ENCODE peak calls at places on chromosome 1, in ten cellular contexts. I is HFF-Myc; D is IMR-90; L is cardiac fibroblast; B is mucosa of descending colon; Z is CD8-positive, alpha-beta T cell; U is foreskin fibroblast; T is K562; S is psoas muscle; K is AG04450. H is an unnamed sample.

GRCh38 chr1:201636581-201636980 is 97.7 kb downstream of the NAV1 start:
- DNase-seq in I (no peak), D (peak; percentile 98), L (peak; percentile 65), B (no peak), Z (no peak), U (peak; percentile 98), T (no peak), S (no peak), K (peak; percentile 85), H (no peak)

GRCh38 chr1:228081578-228082259 is 789 bp upstream of the ARF1 start:
- DNase-seq in I (no peak), D (no peak), L (peak; percentile 16), B (no peak), Z (no peak), U (no peak), T (peak; percentile 87), S (peak; percentile 19), K (no peak), H (no peak)

GRCh38 chr1:22607154-22607553 is 29.3 kb upstream of the C1QA start:
- DNase-seq in I (no peak), D (no peak), L (no peak), B (no peak), Z (no peak), U (peak; percentile 26), T (peak; percentile 65), S (no peak), K (no peak), H (no peak)

GRCh38 chr1:234253732-234254131 is 119.5 kb upstream of the COA6 start:
- DNase-seq in I (no peak), D (no peak), L (no peak), B (no peak), Z (no peak), U (no peak), T (no peak), S (no peak), K (no peak), H (no peak)

GRCh38 chr1:216535059-216535458 is 111.8 kb upstream of the USH2A start:
- DNase-seq in I (no peak), D (peak; percentile 67), L (no peak), B (no peak), Z (no peak), U (peak; percentile 41), T (no peak), S (no peak), K (peak; percentile 18), H (no peak)

GRCh38 chr1:215900684-215901083 is 333.6 kb downstream of the KCTD3 start:
- DNase-seq in I (no peak), D (no peak), L (no peak), B (no peak), Z (no peak), U (no peak), T (no peak), S (no peak), K (no peak), H (no peak)

GRCh38 chr1:36457691-36458090 is 6.5 kb downstream of the MRPS15 start:
- DNase-seq in I (no peak), D (no peak), L (no peak), B (no peak), Z (no peak), U (no peak), T (no peak), S (no peak), K (no peak), H (no peak)

GRCh38 chr1:233127157-233127556 is 168.4 kb downstream of the PCNX2 start:
- DNase-seq in I (no peak), D (no peak), L (peak; percentile 47), B (no peak), Z (no peak), U (no peak), T (no peak), S (no peak), K (no peak), H (no peak)

GRCh38 chr1:8858888-8859706 is 19.4 kb downstream of the ENO1 start:
- DNase-seq in I (peak; percentile 44), D (peak; percentile 67), L (peak; percentile 76), B (peak; percentile 70), Z (peak; percentile 59), U (peak; percentile 80), T (peak; percentile 43), S (no peak), K (no peak), H (no peak)

GRCh38 chr1:184769241-184769640 is 14.6 kb upstream of the EDEM3 start:
- DNase-seq in I (no peak), D (no peak), L (no peak), B (no peak), Z (no peak), U (no peak), T (no peak), S (no peak), K (no peak), H (no peak)

GRCh38 chr1:36175137-36176095 is 19.5 kb downstream of the MAP7D1 start:
- DNase-seq in I (no peak), D (peak; percentile 56), L (peak; percentile 80), B (no peak), Z (no peak), U (no peak), T (no peak), S (peak; percentile 64), K (no peak), H (no peak)

GRCh38 chr1:235597867-235598553 is 51.6 kb downstream of the GNG4 start:
- DNase-seq in I (peak; percentile 31), D (peak; percentile 62), L (peak; percentile 61), B (peak; percentile 19), Z (no peak), U (peak; percentile 67), T (peak; percentile 37), S (no peak), K (peak; percentile 10), H (no peak)

GRCh38 chr1:221845650-221846371 is 103.9 kb upstream of the DUSP10 start:
- DNase-seq in I (no peak), D (peak; percentile 94), L (peak; percentile 68), B (no peak), Z (no peak), U (peak; percentile 87), T (no peak), S (peak; percentile 39), K (peak; percentile 36), H (no peak)

DNA sequence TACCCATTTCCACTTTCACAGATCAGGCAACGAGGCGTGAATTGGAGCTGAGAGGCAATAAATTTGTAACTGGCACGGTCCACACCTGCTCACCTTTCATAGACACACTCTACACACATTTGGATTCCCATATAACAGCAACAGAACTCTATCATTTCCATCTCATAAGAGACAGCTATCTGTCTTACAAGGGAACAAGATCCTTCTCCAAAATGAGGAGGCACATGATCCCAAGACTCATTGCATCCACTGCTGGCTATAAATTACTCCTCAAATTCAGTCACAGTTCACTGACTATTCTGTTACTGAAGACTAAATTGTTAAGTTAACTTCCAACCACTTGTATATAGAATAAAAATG is 342.8 kb downstream of the MATN1 start:
- DNase-seq in I (no peak), D (no peak), L (no peak), B (no peak), Z (no peak), U (no peak), T (no peak), S (no peak), K (no peak), H (no peak)
- TF ChIP-seq CTCF in I (no peak), D (no peak), L (no peak), B (no peak), Z (peak; percentile 22), U (no peak), T (no peak), S (no peak), K (no peak), H (no peak)

GRCh38 chr1:244326757-244327156 is 125.0 kb downstream of the ADSS2 start:
- DNase-seq in I (no peak), D (no peak), L (no peak), B (no peak), Z (no peak), U (no peak), T (no peak), S (no peak), K (no peak), H (no peak)

GRCh38 chr1:244325056-244325764 is 126.5 kb downstream of the ADSS2 start:
- DNase-seq in I (no peak), D (peak; percentile 47), L (peak; percentile 33), B (peak; percentile 49), Z (peak; percentile 11), U (peak; percentile 46), T (no peak), S (no peak), K (no peak), H (peak; percentile 75)

GRCh38 chr1:244322181-244322580 is 129.5 kb downstream of the ADSS2 start:
- DNase-seq in I (no peak), D (no peak), L (no peak), B (no peak), Z (no peak), U (no peak), T (no peak), S (no peak), K (no peak), H (no peak)

GRCh38 chr1:244322791-244323521 is 128.8 kb downstream of the ADSS2 start:
- DNase-seq in I (peak; percentile 98), D (peak; percentile 98), L (peak; percentile 97), B (peak; percentile 60), Z (peak; percentile 12), U (peak; percentile 97), T (peak; percentile 63), S (no peak), K (peak; percentile 82), H (no peak)

GRCh38 chr1:244324176-244324883 is 127.4 kb downstream of the ADSS2 start:
- DNase-seq in I (no peak), D (no peak), L (no peak), B (no peak), Z (no peak), U (no peak), T (no peak), S (no peak), K (no peak), H (no peak)
- H3K4me3 ChIP-seq in I (no peak overlapping the region), D (no peak overlapping the region), L (no peak overlapping the region), B (no peak overlapping the region), Z (peak overlapping the region; percentile 20), U (no peak overlapping the region), T (no peak overlapping the region), S (no peak overlapping the region), K (no peak overlapping the region), H (peak overlapping the region; percentile 50)

GRCh38 chr1:1344672-1345361 is 4.4 kb downstream of the DVL1 start:
- DNase-seq in I (no peak), D (peak; percentile 69), L (no peak), B (no peak), Z (no peak), U (peak; percentile 80), T (peak; percentile 56), S (peak; percentile 67), K (no peak), H (no peak)
- TF ChIP-seq CTCF in I (peak; percentile 63), D (peak; percentile 30), L (peak; percentile 49), B (no peak), Z (no peak), U (peak; percentile 49), T (peak; percentile 63), S (peak; percentile 37), K (peak; percentile 26), H (peak; percentile 68)

DNA sequence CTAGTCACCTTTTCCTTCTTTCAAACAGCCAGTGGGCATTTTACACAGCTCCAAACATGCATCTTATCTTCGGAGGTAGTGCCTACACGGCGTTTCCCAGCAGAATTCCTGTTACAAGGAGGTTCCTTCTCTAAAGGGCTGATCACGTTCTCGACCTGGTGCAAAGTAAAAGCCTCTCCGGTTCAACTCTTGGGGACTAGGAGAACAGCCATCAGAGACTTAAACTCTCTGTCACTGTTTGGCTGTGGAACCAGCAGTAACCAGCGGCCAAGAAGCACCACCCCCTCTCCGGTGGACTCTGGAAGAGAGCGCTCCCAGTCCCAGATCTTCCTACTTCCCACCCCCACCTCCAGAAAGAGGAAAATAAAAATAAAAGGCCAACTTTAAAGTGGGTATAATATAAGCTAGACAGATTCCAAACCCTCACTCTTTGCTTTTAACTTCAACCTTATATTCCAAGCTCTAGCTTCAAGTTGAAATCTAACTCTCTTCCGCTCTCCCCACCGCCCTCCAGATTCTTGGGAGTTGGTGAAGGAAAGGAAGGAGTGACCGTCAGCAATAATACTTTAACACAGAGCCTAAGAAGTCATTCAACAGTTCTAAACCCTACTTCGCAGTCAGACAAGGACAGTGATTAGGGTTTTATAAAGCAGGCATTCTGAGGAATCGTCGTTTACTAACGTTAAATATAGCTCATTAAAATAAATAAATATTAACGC is 2.9 kb downstream of the BRINP3 start:
- DNase-seq in I (no peak), D (peak; percentile 3), L (no peak), B (peak; percentile 68), Z (no peak), U (peak; percentile 41), T (no peak), S (no peak), K (no peak), H (no peak)
- H3K4me3 ChIP-seq in I (no peak overlapping the region), D (peak overlapping the region; percentile 41), L (no peak overlapping the region), B (peak overlapping the region; percentile 12), Z (no peak overlapping the region), U (peak overlapping the region; percentile 48), T (no peak overlapping the region), S (no peak overlapping the region), K (peak overlapping the region; percentile 65), H (no peak overlapping the region)

H was measured in GM12864.